ENCODE peak calls at places on chromosome 6, in eight cellular contexts. One of them, this sample, is unnamed.

GRCh38 chr6:69848552-69848951 is 17.8 kb upstream of the COL19A1 start:
- DNase-seq in adrenal gland: no peak
- DNase-seq in cardiac muscle cell: no peak
- DNase-seq in PC-3: no peak
- DNase-seq in neural progenitor cell: no peak
- DNase-seq in heart left ventricle: no peak
- DNase-seq in kidney: no peak
- DNase-seq in right cardiac atrium: no peak
- DNase-seq in this sample: no peak

GRCh38 chr6:31822038-31822821 is 5.3 kb upstream of the HSPA1B start:
- DNase-seq in adrenal gland: peak; percentile 96
- DNase-seq in cardiac muscle cell: peak; percentile 65
- DNase-seq in PC-3: peak; percentile 92
- DNase-seq in neural progenitor cell: peak; percentile 67
- DNase-seq in heart left ventricle: peak; percentile 89
- DNase-seq in kidney: peak; percentile 92
- DNase-seq in right cardiac atrium: peak; percentile 91
- DNase-seq in this sample: peak; percentile 85

GRCh38 chr6:44740566-44741120 is 353.1 kb downstream of the CDC5L start:
- DNase-seq in adrenal gland: no peak
- DNase-seq in cardiac muscle cell: no peak
- DNase-seq in PC-3: no peak
- DNase-seq in neural progenitor cell: no peak
- DNase-seq in heart left ventricle: no peak
- DNase-seq in kidney: no peak
- DNase-seq in right cardiac atrium: no peak
- DNase-seq in this sample: no peak

GRCh38 chr6:28767133-28767532 is 156.7 kb downstream of the TRIM27 start:
- DNase-seq in adrenal gland: no peak
- DNase-seq in cardiac muscle cell: no peak
- DNase-seq in PC-3: no peak
- DNase-seq in neural progenitor cell: no peak
- DNase-seq in heart left ventricle: no peak
- DNase-seq in kidney: no peak
- DNase-seq in right cardiac atrium: no peak
- DNase-seq in this sample: no peak

GRCh38 chr6:42400031-42400760 is 51.5 kb downstream of the TRERF1 start:
- DNase-seq in adrenal gland: no peak
- DNase-seq in cardiac muscle cell: no peak
- DNase-seq in PC-3: no peak
- DNase-seq in neural progenitor cell: no peak
- DNase-seq in heart left ventricle: no peak
- DNase-seq in kidney: no peak
- DNase-seq in right cardiac atrium: no peak
- DNase-seq in this sample: no peak

GRCh38 chr6:26284537-26285142 is 80.4 kb upstream of the BTN3A2 start:
- DNase-seq in adrenal gland: peak; percentile 81
- DNase-seq in cardiac muscle cell: peak; percentile 66
- DNase-seq in PC-3: peak; percentile 66
- DNase-seq in neural progenitor cell: peak; percentile 82
- DNase-seq in heart left ventricle: peak; percentile 58
- DNase-seq in kidney: peak; percentile 85
- DNase-seq in right cardiac atrium: peak; percentile 81
- DNase-seq in this sample: peak; percentile 58

GRCh38 chr6:39215640-39216158 is 13.6 kb downstream of the KCNK5 start:
- DNase-seq in adrenal gland: no peak
- DNase-seq in cardiac muscle cell: no peak
- DNase-seq in PC-3: no peak
- DNase-seq in neural progenitor cell: no peak
- DNase-seq in heart left ventricle: no peak
- DNase-seq in kidney: no peak
- DNase-seq in right cardiac atrium: no peak
- DNase-seq in this sample: no peak

GRCh38 chr6:132247381-132248159 is 153.7 kb downstream of the MOXD1 start:
- DNase-seq in adrenal gland: no peak
- DNase-seq in cardiac muscle cell: no peak
- DNase-seq in PC-3: no peak
- DNase-seq in neural progenitor cell: no peak
- DNase-seq in heart left ventricle: no peak
- DNase-seq in kidney: no peak
- DNase-seq in right cardiac atrium: no peak
- DNase-seq in this sample: no peak

GRCh38 chr6:143135797-143136561 is 75.3 kb downstream of the AIG1 start:
- DNase-seq in adrenal gland: no peak
- DNase-seq in cardiac muscle cell: no peak
- DNase-seq in PC-3: no peak
- DNase-seq in neural progenitor cell: no peak
- DNase-seq in heart left ventricle: no peak
- DNase-seq in kidney: no peak
- DNase-seq in right cardiac atrium: no peak
- DNase-seq in this sample: no peak

GRCh38 chr6:98657764-98658163 is 176.6 kb upstream of the POU3F2 start:
- DNase-seq in adrenal gland: no peak
- DNase-seq in cardiac muscle cell: peak; percentile 92
- DNase-seq in PC-3: peak; percentile 57
- DNase-seq in neural progenitor cell: peak; percentile 80
- DNase-seq in heart left ventricle: no peak
- DNase-seq in kidney: no peak
- DNase-seq in right cardiac atrium: no peak
- DNase-seq in this sample: no peak

GRCh38 chr6:71460933-71461332 is 172.3 kb downstream of the OGFRL1 start:
- DNase-seq in adrenal gland: no peak
- DNase-seq in cardiac muscle cell: no peak
- DNase-seq in PC-3: peak; percentile 8
- DNase-seq in neural progenitor cell: no peak
- DNase-seq in heart left ventricle: no peak
- DNase-seq in kidney: no peak
- DNase-seq in right cardiac atrium: no peak
- DNase-seq in this sample: no peak

GRCh38 chr6:144778773-144779531 is 493.8 kb downstream of the UTRN start:
- DNase-seq in adrenal gland: no peak
- DNase-seq in cardiac muscle cell: no peak
- DNase-seq in PC-3: peak; percentile 23
- DNase-seq in neural progenitor cell: no peak
- DNase-seq in heart left ventricle: no peak
- DNase-seq in kidney: no peak
- DNase-seq in right cardiac atrium: no peak
- DNase-seq in this sample: no peak

GRCh38 chr6:28335040-28335563 is 846 bp downstream of the ZSCAN31 start:
- DNase-seq in adrenal gland: no peak
- DNase-seq in cardiac muscle cell: no peak
- DNase-seq in PC-3: no peak
- DNase-seq in neural progenitor cell: no peak
- DNase-seq in heart left ventricle: no peak
- DNase-seq in kidney: no peak
- DNase-seq in right cardiac atrium: no peak
- DNase-seq in this sample: peak; percentile 21

DNA sequence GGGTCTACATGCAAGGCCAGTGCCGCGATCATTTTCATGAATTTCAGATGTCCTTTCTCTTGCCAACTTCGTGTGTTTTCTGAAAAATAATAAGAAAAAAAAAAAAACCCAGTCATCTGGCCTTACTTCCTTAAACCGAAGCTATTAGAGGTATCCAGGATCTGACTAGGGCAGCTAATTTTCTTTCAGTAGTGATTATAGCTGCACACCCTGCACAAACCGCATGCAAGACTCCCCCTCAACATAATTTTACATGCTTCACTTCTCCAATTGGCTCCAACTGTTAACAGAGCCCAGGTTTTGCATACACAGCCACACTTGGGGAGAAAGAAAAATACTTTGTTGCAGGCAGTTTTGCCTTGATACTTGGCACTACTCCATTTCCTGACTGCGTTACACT is 11.8 kb upstream of the F13A1 start:
- DNase-seq in adrenal gland: no peak
- DNase-seq in cardiac muscle cell: no peak
- DNase-seq in PC-3: no peak
- DNase-seq in neural progenitor cell: no peak
- DNase-seq in heart left ventricle: no peak
- DNase-seq in kidney: no peak
- DNase-seq in right cardiac atrium: no peak
- DNase-seq in this sample: no peak
- H3K27ac ChIP-seq in adrenal gland: peak overlapping the region; percentile 21
- H3K27ac ChIP-seq in cardiac muscle cell: no peak overlapping the region
- H3K27ac ChIP-seq in PC-3: no peak overlapping the region
- H3K27ac ChIP-seq in neural progenitor cell: no peak overlapping the region
- H3K27ac ChIP-seq in heart left ventricle: no peak overlapping the region
- H3K27ac ChIP-seq in kidney: no peak overlapping the region
- H3K27ac ChIP-seq in right cardiac atrium: peak overlapping the region; percentile 18
- H3K27ac ChIP-seq in this sample: no peak overlapping the region

GRCh38 chr6:53825514-53826321 is 30.9 kb downstream of the LRRC1 start:
- DNase-seq in adrenal gland: no peak
- DNase-seq in cardiac muscle cell: no peak
- DNase-seq in PC-3: no peak
- DNase-seq in neural progenitor cell: no peak
- DNase-seq in heart left ventricle: no peak
- DNase-seq in kidney: no peak
- DNase-seq in right cardiac atrium: no peak
- DNase-seq in this sample: no peak

GRCh38 chr6:53827485-53827884 is 32.7 kb downstream of the LRRC1 start:
- DNase-seq in adrenal gland: no peak
- DNase-seq in cardiac muscle cell: no peak
- DNase-seq in PC-3: peak; percentile 14
- DNase-seq in neural progenitor cell: no peak
- DNase-seq in heart left ventricle: no peak
- DNase-seq in kidney: no peak
- DNase-seq in right cardiac atrium: no peak
- DNase-seq in this sample: no peak

GRCh38 chr6:53824714-53825113 is 29.9 kb downstream of the LRRC1 start:
- DNase-seq in adrenal gland: no peak
- DNase-seq in cardiac muscle cell: no peak
- DNase-seq in PC-3: no peak
- DNase-seq in neural progenitor cell: no peak
- DNase-seq in heart left ventricle: no peak
- DNase-seq in kidney: no peak
- DNase-seq in right cardiac atrium: no peak
- DNase-seq in this sample: no peak

GRCh38 chr6:53818845-53819609 is 24.2 kb downstream of the LRRC1 start:
- DNase-seq in adrenal gland: no peak
- DNase-seq in cardiac muscle cell: no peak
- DNase-seq in PC-3: no peak
- DNase-seq in neural progenitor cell: no peak
- DNase-seq in heart left ventricle: no peak
- DNase-seq in kidney: no peak
- DNase-seq in right cardiac atrium: no peak
- DNase-seq in this sample: no peak

DNA sequence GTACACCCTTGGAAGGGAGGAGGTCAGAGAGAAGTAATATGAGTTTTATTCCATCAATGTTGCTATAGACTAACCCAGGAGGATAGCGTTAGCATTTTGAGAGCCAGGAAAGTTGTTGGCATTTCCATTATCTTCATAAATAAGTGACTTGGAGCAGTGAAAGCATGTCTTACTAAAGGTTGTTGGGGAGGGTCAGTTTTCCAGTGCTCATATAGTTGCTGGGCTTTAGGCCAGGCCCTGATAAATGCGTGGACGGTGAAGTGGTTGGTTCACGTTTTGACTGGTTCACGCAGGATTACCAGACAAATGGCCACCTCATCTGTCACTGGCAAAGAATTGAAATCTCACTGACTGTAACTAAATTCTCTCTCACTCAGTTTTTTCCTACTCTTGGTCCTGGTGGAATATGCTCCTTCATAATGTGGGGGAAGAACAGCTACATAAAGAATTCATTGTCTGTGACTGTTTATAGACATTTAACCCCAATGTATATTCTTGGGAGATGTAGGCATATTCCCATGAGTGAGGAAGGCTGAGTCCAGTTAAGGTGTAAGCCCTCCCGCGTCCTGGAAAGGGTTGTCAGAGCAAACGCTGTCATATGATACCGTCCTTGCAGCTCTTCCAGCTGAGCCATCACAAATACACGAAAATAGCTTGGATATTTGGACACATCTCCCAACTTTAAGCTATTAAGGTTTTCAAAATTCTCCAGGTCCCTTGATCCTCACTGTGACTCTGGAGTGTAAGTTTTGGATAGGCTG is 27.7 kb downstream of the LRRC1 start:
- DNase-seq in adrenal gland: no peak
- DNase-seq in cardiac muscle cell: no peak
- DNase-seq in PC-3: no peak
- DNase-seq in neural progenitor cell: no peak
- DNase-seq in heart left ventricle: no peak
- DNase-seq in kidney: no peak
- DNase-seq in right cardiac atrium: no peak
- DNase-seq in this sample: no peak
- H3K4me1 ChIP-seq in adrenal gland: no peaks in the 10 kb centered on the region
- H3K4me1 ChIP-seq in cardiac muscle cell: peaks cover 7% of the 10 kb centered on the region
- H3K4me1 ChIP-seq in PC-3: peaks cover 9% of the 10 kb centered on the region
- H3K4me1 ChIP-seq in neural progenitor cell: no peaks in the 10 kb centered on the region
- H3K4me1 ChIP-seq in heart left ventricle: peaks cover 15% of the 10 kb centered on the region
- H3K4me1 ChIP-seq in kidney: no peaks in the 10 kb centered on the region
- H3K4me1 ChIP-seq in right cardiac atrium: peaks cover 2% of the 10 kb centered on the region
- H3K4me1 ChIP-seq in this sample: no peaks in the 10 kb centered on the region

GRCh38 chr6:166596741-166597507 is 10.4 kb upstream of the RAMACL start:
- DNase-seq in adrenal gland: no peak
- DNase-seq in cardiac muscle cell: no peak
- DNase-seq in PC-3: no peak
- DNase-seq in neural progenitor cell: no peak
- DNase-seq in heart left ventricle: no peak
- DNase-seq in kidney: no peak
- DNase-seq in right cardiac atrium: no peak
- DNase-seq in this sample: no peak
- H3K27ac ChIP-seq in adrenal gland: no peak overlapping the region
- H3K27ac ChIP-seq in cardiac muscle cell: no peak overlapping the region
- H3K27ac ChIP-seq in PC-3: no peak overlapping the region
- H3K27ac ChIP-seq in neural progenitor cell: no peak overlapping the region
- H3K27ac ChIP-seq in heart left ventricle: no peak overlapping the region
- H3K27ac ChIP-seq in kidney: no peak overlapping the region
- H3K27ac ChIP-seq in right cardiac atrium: no peak overlapping the region
- H3K27ac ChIP-seq in this sample: no peak overlapping the region

DNA sequence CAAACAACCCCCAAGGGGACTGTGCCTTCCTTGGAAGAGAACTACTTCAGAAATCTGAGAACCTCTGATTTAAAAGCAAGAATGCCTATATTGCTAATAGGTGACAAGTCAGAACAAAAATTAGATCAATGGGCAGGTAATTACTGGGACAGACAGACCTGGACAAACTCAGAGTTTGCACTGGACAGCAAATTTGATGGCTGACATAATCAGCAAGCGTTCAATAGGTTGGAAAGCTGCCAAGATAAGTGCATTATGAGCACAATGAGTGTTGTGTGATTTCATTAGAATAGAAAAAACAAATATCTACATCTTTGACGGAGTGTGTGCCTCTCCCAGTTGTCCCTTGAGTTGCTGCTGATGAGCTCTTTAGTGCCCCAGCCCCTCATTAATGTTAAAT is 116.4 kb upstream of the COL21A1 start:
- DNase-seq in adrenal gland: no peak
- DNase-seq in cardiac muscle cell: no peak
- DNase-seq in PC-3: no peak
- DNase-seq in neural progenitor cell: no peak
- DNase-seq in heart left ventricle: no peak
- DNase-seq in kidney: no peak
- DNase-seq in right cardiac atrium: no peak
- DNase-seq in this sample: no peak
- H3K4me1 ChIP-seq in adrenal gland: peaks cover 7% of the 10 kb centered on the region
- H3K4me1 ChIP-seq in cardiac muscle cell: no peaks in the 10 kb centered on the region
- H3K4me1 ChIP-seq in PC-3: peaks cover 22% of the 10 kb centered on the region
- H3K4me1 ChIP-seq in neural progenitor cell: peaks cover 17% of the 10 kb centered on the region
- H3K4me1 ChIP-seq in heart left ventricle: peaks cover 24% of the 10 kb centered on the region
- H3K4me1 ChIP-seq in kidney: no peaks in the 10 kb centered on the region
- H3K4me1 ChIP-seq in right cardiac atrium: peaks cover 3% of the 10 kb centered on the region
- H3K4me1 ChIP-seq in this sample: no peaks in the 10 kb centered on the region

GRCh38 chr6:112243861-112244415 is 10.4 kb downstream of the LAMA4 start:
- DNase-seq in adrenal gland: no peak
- DNase-seq in cardiac muscle cell: no peak
- DNase-seq in PC-3: peak; percentile 41
- DNase-seq in neural progenitor cell: no peak
- DNase-seq in heart left ventricle: no peak
- DNase-seq in kidney: no peak
- DNase-seq in right cardiac atrium: no peak
- DNase-seq in this sample: no peak
- H3K27ac ChIP-seq in adrenal gland: no peak overlapping the region
- H3K27ac ChIP-seq in cardiac muscle cell: no peak overlapping the region
- H3K27ac ChIP-seq in PC-3: peak overlapping the region; percentile 16
- H3K27ac ChIP-seq in neural progenitor cell: no peak overlapping the region
- H3K27ac ChIP-seq in heart left ventricle: peak overlapping the region; percentile 66
- H3K27ac ChIP-seq in kidney: no peak overlapping the region
- H3K27ac ChIP-seq in right cardiac atrium: peak overlapping the region; percentile 37
- H3K27ac ChIP-seq in this sample: no peak overlapping the region